ENCODE peak calls at places on chromosomes 3 and 15, in five cellular contexts. G is GM19239, A is NAMALWA, B is AG09319, Z is mucosa of descending colon. F is an unnamed sample.

GRCh38 chr15:90539789-90540188 is 10.1 kb downstream of the CRTC3 start:
- DNase-seq in Z (no peak), B (no peak), A (no peak), G (no peak), F (no peak)

GRCh38 chr3:155870945-155871745 is 695 bp downstream of the GMPS start:
- DNase-seq in G (no peak), Z (peak; percentile 77), A (peak; percentile 46), B (no peak), F (peak; percentile 58)

GRCh38 chr3:72932416-72932815 is 44.6 kb downstream of the GXYLT2 start:
- DNase-seq in A (no peak), G (no peak), Z (no peak), B (no peak), F (no peak)

GRCh38 chr3:27686642-27687041 is 35.5 kb downstream of the EOMES start:
- DNase-seq in Z (no peak), G (no peak), A (no peak), B (peak; percentile 79), F (no peak)

GRCh38 chr15:51156957-51157356 is 62.3 kb upstream of the TNFAIP8L3 start:
- DNase-seq in G (no peak), A (no peak), B (no peak), Z (no peak), F (no peak)

GRCh38 chr15:42490743-42491539 is at the start of gene ZNF106:
- DNase-seq in A (peak; percentile 97), Z (peak; percentile 91), B (peak; percentile 80), G (peak; percentile 79), F (peak; percentile 85)

GRCh38 chr15:50257924-50258323 is 7.6 kb downstream of the HDC start:
- DNase-seq in G (no peak), Z (no peak), A (no peak), B (peak; percentile 12), F (no peak)

GRCh38 chr3:140711719-140712086 is 33.8 kb downstream of the TRIM42 start:
- DNase-seq in B (no peak), G (no peak), A (no peak), Z (no peak), F (no peak)

GRCh38 chr3:35727179-35727578 is 87.9 kb downstream of the ARPP21 start:
- DNase-seq in G (no peak), Z (no peak), B (no peak), A (no peak), F (no peak)

GRCh38 chr15:88623061-88623460 is 1.9 kb downstream of the AEN start:
- DNase-seq in A (no peak), B (peak; percentile 23), G (no peak), Z (no peak), F (no peak)